ENCODE peak calls at places on chromosomes 6 and 20, in nine cellular contexts. D is GM12865, C is tibial artery, X is AG10803, O is adrenal gland, B is HFF-Myc, R is mucosa of descending colon, G is fibroblast of lung, Z is mammary epithelial cell. T is an unnamed sample.

GRCh38 chr20:33408716-33409654 is 7.7 kb upstream of the CDK5RAP1 start:
- DNase-seq in D (peak), B (no peak), R (no peak), Z (no peak), C (no peak), O (no peak), X (no peak), G (no peak), T (no peak)

GRCh38 chr20:20362774-20363435 is 5.0 kb upstream of the INSM1 start:
- DNase-seq in Z (no peak), O (peak), R (no peak), C (no peak), G (no peak), D (no peak), B (no peak), X (no peak), T (no peak)

GRCh38 chr6:54987906-54988305 is 141.3 kb downstream of the FAM83B start:
- DNase-seq in Z (no peak), D (no peak), R (no peak), X (no peak), C (no peak), G (no peak), B (no peak), O (no peak), T (no peak)

GRCh38 chr6:44010411-44011349 is 116.6 kb downstream of the MRPL14 start:
- DNase-seq in O (no peak), Z (peak), D (no peak), X (peak), R (peak), C (peak), B (peak), G (peak), T (no peak)

GRCh38 chr6:131657630-131658111 is 20.6 kb downstream of the ENPP3 start:
- DNase-seq in R (no peak), X (peak), C (no peak), D (no peak), G (no peak), B (no peak), O (no peak), Z (peak), T (no peak)

GRCh38 chr20:25858495-25859425 is 162.1 kb upstream of the ZNF337 start:
- DNase-seq in R (no peak), O (no peak), D (no peak), C (no peak), B (no peak), X (no peak), Z (no peak), G (no peak), T (no peak)

GRCh38 chr6:38195113-38195635 is 375.6 kb downstream of the ZFAND3 start:
- DNase-seq in B (no peak), C (no peak), X (no peak), R (no peak), D (no peak), G (no peak), Z (no peak), O (peak), T (no peak)

GRCh38 chr6:169887529-169888140 is 136.2 kb downstream of the ERMARD start:
- DNase-seq in O (no peak), D (no peak), G (no peak), X (no peak), Z (peak), R (no peak), B (no peak), C (no peak), T (no peak)

GRCh38 chr20:8155848-8156602 is 24.0 kb downstream of the PLCB1 start:
- DNase-seq in G (no peak), C (no peak), Z (no peak), X (peak), O (no peak), R (no peak), D (no peak), B (no peak), T (no peak)

GRCh38 chr20:40821438-40821837 is 132.4 kb upstream of the MAFB start:
- DNase-seq in O (no peak), Z (no peak), B (no peak), C (no peak), G (no peak), R (no peak), X (no peak), D (no peak), T (no peak)

GRCh38 chr6:138410972-138411667 is 7.1 kb downstream of the HEBP2 start:
- DNase-seq in B (peak), R (no peak), C (no peak), Z (peak), G (peak), O (no peak), D (peak), X (no peak), T (no peak)
- TF ChIP-seq CTCF in B (no peak), R (no peak), C (no peak), Z (no peak), G (no peak), O (no peak), D (no peak), X (no peak), T (no peak)

GRCh38 chr6:37170273-37171140 is 555 bp downstream of the PIM1 start:
- DNase-seq in C (peak), O (peak), G (no peak), X (peak), D (peak), B (no peak), R (no peak), Z (peak), T (no peak)
- H3K4me3 ChIP-seq in C (peak), O (peak), G (peak), X (peak), D (peak), B (peak), R (peak), Z (peak), T (peak)

DNA sequence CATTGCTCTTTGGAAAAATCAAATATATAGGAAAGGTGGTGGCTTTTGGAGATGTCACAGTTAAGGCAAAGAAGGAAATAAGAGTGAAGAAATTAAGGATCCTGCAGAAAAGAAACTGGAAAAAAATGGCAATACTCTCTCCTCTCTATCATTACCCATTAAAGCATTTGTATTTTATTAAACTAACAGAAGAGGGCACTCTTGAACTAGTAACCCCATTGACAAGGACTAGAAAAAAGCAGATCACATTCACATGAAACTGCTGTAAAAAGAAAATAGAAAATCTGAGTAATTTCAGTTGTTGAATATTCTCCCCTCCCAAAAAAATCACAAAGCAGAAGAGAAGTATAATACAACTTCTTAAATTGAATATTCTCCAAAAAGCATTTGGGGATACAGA is 104.1 kb upstream of the SLC35B3 start:
- DNase-seq in R (no peak), D (peak), C (no peak), G (peak), X (peak), O (no peak), Z (peak), B (peak), T (no peak)
- TF ChIP-seq CTCF in R (no peak), D (no peak), C (no peak), G (peak), X (peak), O (no peak), Z (peak), B (no peak), T (peak)

GRCh38 chr6:75750925-75751324 is 1.9 kb downstream of the MYO6 start:
- DNase-seq in D (no peak), O (no peak), X (no peak), B (no peak), C (no peak), Z (no peak), G (no peak), R (no peak), T (no peak)
- H3K4me3 ChIP-seq in D (no peak), O (no peak), X (no peak), B (no peak), C (no peak), Z (no peak), G (no peak), R (no peak), T (no peak)

GRCh38 chr6:40715501-40716403 is 128.6 kb upstream of the LRFN2 start:
- DNase-seq in O (no peak), Z (no peak), C (no peak), D (no peak), X (no peak), G (no peak), B (no peak), R (no peak), T (no peak)
- TF ChIP-seq CTCF in O (no peak), Z (no peak), C (no peak), D (no peak), X (no peak), G (no peak), B (no peak), R (no peak), T (no peak)

GRCh38 chr6:27280540-27281000 is 31.5 kb downstream of the POM121L2 start:
- DNase-seq in O (no peak), D (no peak), G (no peak), X (no peak), R (no peak), C (no peak), B (no peak), Z (no peak), T (no peak)
- H3K4me3 ChIP-seq in O (no peak), D (peak), G (peak), X (peak), R (no peak), C (no peak), B (peak), Z (peak), T (peak)

DNA sequence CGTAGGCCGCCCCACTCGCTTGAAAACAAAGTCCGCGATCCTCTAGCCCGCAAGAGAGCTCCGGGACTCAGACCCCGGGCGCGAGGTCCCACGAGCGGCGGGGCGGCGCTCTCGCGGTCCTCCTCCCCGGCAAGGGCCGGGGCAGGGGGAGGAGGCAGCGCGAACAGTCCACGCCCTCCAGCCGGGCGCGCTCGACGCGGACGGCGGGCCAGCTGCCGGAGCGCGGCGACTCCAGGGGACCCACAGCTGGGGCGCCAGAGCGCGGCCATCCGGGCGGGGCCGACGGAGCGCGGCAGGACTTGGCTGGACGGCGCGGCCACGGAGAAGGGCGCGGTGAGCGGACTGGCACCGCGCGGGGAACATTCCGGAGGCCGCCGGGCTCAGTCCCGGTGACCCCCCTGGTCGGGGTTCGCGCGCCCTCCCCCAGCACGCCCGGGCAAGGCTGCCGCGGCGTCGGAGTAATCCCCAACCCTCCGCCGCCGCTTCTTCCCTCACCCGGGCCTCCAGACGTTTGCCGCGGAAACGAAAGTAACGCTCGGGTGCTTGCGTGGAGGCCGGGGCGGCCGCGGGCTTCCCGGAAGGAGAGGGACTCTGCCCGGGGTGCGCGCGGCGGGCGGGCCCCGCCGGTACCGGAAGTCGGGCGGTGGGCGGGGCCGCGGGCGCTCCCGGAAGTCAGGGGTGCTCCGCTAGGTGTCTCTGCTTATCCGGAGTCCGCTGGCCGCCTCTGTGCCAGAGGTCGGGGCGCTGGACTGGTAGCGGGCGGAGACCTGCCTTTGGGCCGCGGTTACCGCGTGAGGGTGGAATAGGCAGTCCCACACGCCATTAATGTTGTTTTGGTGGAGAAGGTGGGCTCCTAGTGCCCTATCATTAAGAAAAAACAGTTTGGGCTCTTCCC is at the start of gene RIPK1:
- DNase-seq in R (peak), C (peak), D (peak), B (no peak), Z (peak), G (peak), O (peak), X (peak), T (peak)
- TF ChIP-seq CTCF in R (peak), C (no peak), D (no peak), B (peak), Z (no peak), G (peak), O (no peak), X (peak), T (peak)

DNA sequence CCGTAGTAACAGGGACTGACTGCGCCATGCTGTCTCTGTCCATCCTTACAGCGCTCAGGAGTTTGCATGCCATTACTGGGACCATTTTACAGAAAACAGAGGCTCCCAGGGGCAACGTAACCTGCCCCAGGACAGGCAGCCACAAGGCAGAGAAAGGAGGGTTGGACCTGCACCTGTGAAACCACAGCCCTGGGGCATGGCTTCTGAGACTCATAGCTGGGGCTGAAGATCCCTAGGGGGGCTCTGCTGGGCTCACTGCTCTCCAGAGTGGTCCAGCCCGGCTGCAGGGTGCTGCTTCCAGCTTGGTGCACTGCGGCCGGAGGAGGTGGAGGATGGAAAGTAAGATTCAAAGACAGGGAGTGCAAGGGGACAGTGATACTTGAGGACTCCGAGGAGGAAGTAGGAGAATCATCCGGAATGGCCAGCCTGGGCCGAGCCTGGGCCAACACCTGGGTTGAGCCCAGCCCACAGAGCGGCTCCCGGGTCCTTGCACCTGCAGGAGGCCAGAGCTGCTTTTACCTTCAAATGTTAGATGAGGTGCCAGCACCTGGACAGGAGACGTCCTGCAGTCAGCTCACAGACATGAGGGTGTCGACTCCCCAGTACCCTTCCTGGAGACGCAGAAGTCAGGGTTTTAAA is 183.2 kb downstream of the CDH4 start:
- DNase-seq in G (no peak), Z (no peak), X (no peak), C (no peak), D (no peak), R (no peak), B (no peak), O (no peak), T (no peak)
- H3K4me3 ChIP-seq in G (no peak), Z (no peak), X (no peak), C (no peak), D (no peak), R (no peak), B (no peak), O (no peak), T (no peak)